ENCODE peak calls at places on chromosome 13, in eight cellular contexts. S, T, L, G, Z, I, P and J are unnamed samples.

GRCh38 chr13:46341112-46341711 is 45.8 kb downstream of the RUBCNL start:
- DNase-seq in S (peak), T (peak), L (no peak), G (peak), Z (peak), I (no peak), P (peak), J (peak)

GRCh38 chr13:35716644-35717170 is 240.2 kb upstream of the MAB21L1 start:
- DNase-seq in S (no peak), T (no peak), L (no peak), G (no peak), Z (no peak), I (no peak), P (no peak), J (no peak)

GRCh38 chr13:50529154-50529882 is 314.2 kb downstream of the DLEU7 start:
- DNase-seq in S (peak), T (no peak), L (peak), G (peak), Z (no peak), I (peak), P (peak), J (peak)

GRCh38 chr13:43767351-43767901 is 19.3 kb downstream of the ENOX1 start:
- DNase-seq in S (no peak), T (no peak), L (no peak), G (no peak), Z (no peak), I (peak), P (peak), J (peak)

GRCh38 chr13:94352057-94352456 is 127.4 kb downstream of the DCT start:
- DNase-seq in S (no peak), T (no peak), L (no peak), G (no peak), Z (peak), I (no peak), P (no peak), J (no peak)

GRCh38 chr13:90447735-90448103 is 899.8 kb upstream of the MIR17HG start:
- DNase-seq in S (peak), T (no peak), L (peak), G (peak), Z (peak), I (no peak), P (peak), J (peak)

GRCh38 chr13:105213512-105213911 is 1322.0 kb downstream of the EFNB2 start:
- DNase-seq in S (no peak), T (no peak), L (no peak), G (no peak), Z (no peak), I (no peak), P (no peak), J (no peak)

GRCh38 chr13:86655561-86655960 is 856.3 kb upstream of the SLITRK6 start:
- DNase-seq in S (no peak), T (no peak), L (no peak), G (no peak), Z (no peak), I (no peak), P (no peak), J (no peak)

GRCh38 chr13:47903836-47904235 is 97.2 kb downstream of the SUCLA2 start:
- DNase-seq in S (peak), T (no peak), L (peak), G (peak), Z (peak), I (no peak), P (peak), J (peak)

GRCh38 chr13:108534728-108535127 is 94.7 kb upstream of the MYO16 start:
- DNase-seq in S (no peak), T (no peak), L (no peak), G (no peak), Z (no peak), I (no peak), P (no peak), J (no peak)

GRCh38 chr13:89925107-89925506 is 1422.4 kb upstream of the MIR17HG start:
- DNase-seq in S (peak), T (no peak), L (no peak), G (peak), Z (peak), I (no peak), P (peak), J (peak)

GRCh38 chr13:78631077-78631476 is 27.7 kb upstream of the POU4F1 start:
- DNase-seq in S (no peak), T (no peak), L (no peak), G (no peak), Z (no peak), I (no peak), P (no peak), J (no peak)

GRCh38 chr13:96181886-96182285 is 92.0 kb downstream of the HS6ST3 start:
- DNase-seq in S (no peak), T (no peak), L (no peak), G (no peak), Z (no peak), I (no peak), P (no peak), J (no peak)

GRCh38 chr13:20239748-20240147 is 7.6 kb upstream of the GJB6 start:
- DNase-seq in S (no peak), T (no peak), L (no peak), G (no peak), Z (no peak), I (no peak), P (no peak), J (no peak)

GRCh38 chr13:97015661-97016350 is 21.5 kb upstream of the OXGR1 start:
- DNase-seq in S (no peak), T (no peak), L (no peak), G (no peak), Z (no peak), I (no peak), P (no peak), J (no peak)

GRCh38 chr13:83214452-83214851 is 667.8 kb downstream of the SLITRK1 start:
- DNase-seq in S (no peak), T (no peak), L (no peak), G (no peak), Z (peak), I (no peak), P (no peak), J (no peak)

GRCh38 chr13:74040200-74040599 is 94.0 kb downstream of the KLF12 start:
- DNase-seq in S (peak), T (no peak), L (peak), G (peak), Z (peak), I (peak), P (peak), J (no peak)

GRCh38 chr13:73065665-73066350 is 7.0 kb downstream of the KLF5 start:
- DNase-seq in S (peak), T (no peak), L (no peak), G (no peak), Z (no peak), I (no peak), P (no peak), J (no peak)

GRCh38 chr13:19345158-19345557 is 163.5 kb upstream of the TUBA3C start:
- DNase-seq in S (no peak), T (no peak), L (no peak), G (no peak), Z (no peak), I (no peak), P (no peak), J (no peak)

GRCh38 chr13:35908221-35908620 is 223.0 kb downstream of the DCLK1 start:
- DNase-seq in S (no peak), T (no peak), L (no peak), G (no peak), Z (no peak), I (no peak), P (no peak), J (no peak)

GRCh38 chr13:22455036-22455435 is 725.7 kb upstream of the SGCG start:
- DNase-seq in S (no peak), T (no peak), L (no peak), G (no peak), Z (no peak), I (no peak), P (no peak), J (no peak)

GRCh38 chr13:31236211-31236786 is 36.5 kb downstream of the B3GLCT start:
- DNase-seq in S (peak), T (no peak), L (peak), G (peak), Z (peak), I (no peak), P (peak), J (peak)

GRCh38 chr13:111248822-111249221 is 71.6 kb upstream of the TEX29 start:
- DNase-seq in S (no peak), T (no peak), L (no peak), G (no peak), Z (no peak), I (no peak), P (no peak), J (no peak)

GRCh38 chr13:35917942-35918645 is 213.1 kb downstream of the DCLK1 start:
- DNase-seq in S (no peak), T (no peak), L (no peak), G (no peak), Z (no peak), I (no peak), P (no peak), J (peak)